ENCODE peak calls at places on chromosomes 7 and 10, in five cellular contexts. X is cardiac fibroblast, L is A549, N is retina, J is transverse colon. Y is an unnamed sample.

GRCh38 chr7:42237162-42237821 is at the start of gene GLI3:
- DNase-seq in X (peak), L (peak), N (peak), J (peak), Y (peak)

GRCh38 chr7:131625817-131626372 is 69.5 kb upstream of the PODXL start:
- DNase-seq in X (no peak), L (peak), N (peak), J (no peak), Y (peak)

GRCh38 chr7:2802082-2802481 is 42.0 kb downstream of the GNA12 start:
- DNase-seq in X (peak), L (no peak), N (no peak), J (no peak), Y (peak)

GRCh38 chr7:158428842-158429753 is 158.5 kb downstream of the PTPRN2 start:
- DNase-seq in X (no peak), L (no peak), N (no peak), J (no peak), Y (no peak)

GRCh38 chr10:52609071-52609470 is 163.5 kb downstream of the MBL2 start:
- DNase-seq in X (no peak), L (no peak), N (no peak), J (no peak), Y (peak)

GRCh38 chr7:157494506-157495176 is 157.8 kb downstream of the DNAJB6 start:
- DNase-seq in X (no peak), L (no peak), N (no peak), J (no peak), Y (no peak)

GRCh38 chr7:28685660-28686417 is 272.3 kb downstream of the TRIL start:
- DNase-seq in X (peak), L (peak), N (peak), J (peak), Y (peak)

GRCh38 chr7:116575853-116576252 is 51.0 kb downstream of the CAV1 start:
- DNase-seq in X (no peak), L (no peak), N (no peak), J (no peak), Y (no peak)

GRCh38 chr7:369981-370621 is 80.1 kb downstream of the FOXL3 start:
- DNase-seq in X (no peak), L (no peak), N (no peak), J (peak), Y (peak)

GRCh38 chr10:69952069-69952800 is 100.4 kb upstream of the MACROH2A2 start:
- DNase-seq in X (no peak), L (no peak), N (no peak), J (no peak), Y (no peak)

Y was measured in epithelial cell of esophagus.